ENCODE peak calls at places on chromosomes 6 and 20, in six cellular contexts. One of them, this sample, is unnamed. For H3K4me1 and H3K36me3, the result is how much of the 10 kb centered on the place peaks cover.

GRCh38 chr20:34403908-34404307 is 40.8 kb downstream of the ITCH start:
- DNase-seq in Peyer's patch: no peak
- DNase-seq in GM23338: no peak
- DNase-seq in mammary epithelial cell: no peak
- DNase-seq in psoas muscle: no peak
- DNase-seq in heart left ventricle: no peak
- DNase-seq in this sample: no peak

GRCh38 chr6:165678429-165678828 is 15.4 kb upstream of the PDE10A start:
- DNase-seq in GM23338: no peak
- DNase-seq in Peyer's patch: no peak
- DNase-seq in heart left ventricle: no peak
- DNase-seq in psoas muscle: no peak
- DNase-seq in mammary epithelial cell: no peak
- DNase-seq in this sample: no peak

GRCh38 chr20:7937328-7937727 is 2.9 kb downstream of the HAO1 start:
- DNase-seq in heart left ventricle: no peak
- DNase-seq in psoas muscle: no peak
- DNase-seq in mammary epithelial cell: no peak
- DNase-seq in GM23338: no peak
- DNase-seq in Peyer's patch: no peak
- DNase-seq in this sample: no peak

GRCh38 chr6:134060491-134061106 is 8.2 kb upstream of the SLC2A12 start:
- DNase-seq in mammary epithelial cell: no peak
- DNase-seq in heart left ventricle: no peak
- DNase-seq in psoas muscle: no peak
- DNase-seq in Peyer's patch: no peak
- DNase-seq in GM23338: peak
- DNase-seq in this sample: no peak

GRCh38 chr6:145887969-145888368 is 73.4 kb upstream of the FBXO30 start:
- DNase-seq in psoas muscle: no peak
- DNase-seq in GM23338: peak
- DNase-seq in mammary epithelial cell: no peak
- DNase-seq in Peyer's patch: no peak
- DNase-seq in heart left ventricle: no peak
- DNase-seq in this sample: peak

GRCh38 chr20:38343107-38343797 is 3.0 kb upstream of the LBP start:
- DNase-seq in heart left ventricle: no peak
- DNase-seq in Peyer's patch: peak
- DNase-seq in GM23338: no peak
- DNase-seq in psoas muscle: peak
- DNase-seq in mammary epithelial cell: no peak
- DNase-seq in this sample: no peak

GRCh38 chr20:709864-710761 is 34.5 kb upstream of the SCRT2 start:
- DNase-seq in Peyer's patch: no peak
- DNase-seq in heart left ventricle: no peak
- DNase-seq in mammary epithelial cell: no peak
- DNase-seq in GM23338: peak
- DNase-seq in psoas muscle: no peak
- DNase-seq in this sample: no peak

GRCh38 chr6:1346556-1347186 is 34.8 kb downstream of the FOXQ1 start:
- DNase-seq in GM23338: no peak
- DNase-seq in Peyer's patch: no peak
- DNase-seq in mammary epithelial cell: no peak
- DNase-seq in psoas muscle: no peak
- DNase-seq in heart left ventricle: no peak
- DNase-seq in this sample: no peak

GRCh38 chr20:32984196-32984595 is 20.0 kb downstream of the SUN5 start:
- DNase-seq in Peyer's patch: no peak
- DNase-seq in GM23338: peak
- DNase-seq in mammary epithelial cell: no peak
- DNase-seq in psoas muscle: no peak
- DNase-seq in heart left ventricle: no peak
- DNase-seq in this sample: no peak

GRCh38 chr6:75128881-75129570 is 76.8 kb downstream of the COL12A1 start:
- DNase-seq in heart left ventricle: no peak
- DNase-seq in GM23338: no peak
- DNase-seq in mammary epithelial cell: no peak
- DNase-seq in psoas muscle: no peak
- DNase-seq in Peyer's patch: no peak
- DNase-seq in this sample: no peak

GRCh38 chr20:62726716-62727583 is 18.3 kb downstream of the NTSR1 start:
- DNase-seq in heart left ventricle: no peak
- DNase-seq in psoas muscle: no peak
- DNase-seq in GM23338: no peak
- DNase-seq in Peyer's patch: no peak
- DNase-seq in mammary epithelial cell: no peak
- DNase-seq in this sample: no peak

GRCh38 chr20:35820715-35821114 is 48.9 kb downstream of the PHF20 start:
- DNase-seq in heart left ventricle: no peak
- DNase-seq in Peyer's patch: no peak
- DNase-seq in GM23338: no peak
- DNase-seq in mammary epithelial cell: no peak
- DNase-seq in psoas muscle: no peak
- DNase-seq in this sample: no peak

GRCh38 chr6:163671791-163672190 is 257.3 kb downstream of the QKI start:
- DNase-seq in GM23338: no peak
- DNase-seq in mammary epithelial cell: no peak
- DNase-seq in heart left ventricle: no peak
- DNase-seq in psoas muscle: no peak
- DNase-seq in Peyer's patch: no peak
- DNase-seq in this sample: no peak

GRCh38 chr6:98871821-98872220 is 37.4 kb downstream of the POU3F2 start:
- DNase-seq in heart left ventricle: no peak
- DNase-seq in GM23338: no peak
- DNase-seq in Peyer's patch: no peak
- DNase-seq in psoas muscle: no peak
- DNase-seq in mammary epithelial cell: no peak
- DNase-seq in this sample: no peak

GRCh38 chr20:37336369-37337207 is 9.4 kb upstream of the SRC start:
- DNase-seq in mammary epithelial cell: no peak
- DNase-seq in GM23338: peak
- DNase-seq in Peyer's patch: peak
- DNase-seq in heart left ventricle: peak
- DNase-seq in psoas muscle: peak
- DNase-seq in this sample: no peak

GRCh38 chr20:42219005-42219404 is 600.8 kb upstream of the CHD6 start:
- DNase-seq in heart left ventricle: no peak
- DNase-seq in Peyer's patch: no peak
- DNase-seq in mammary epithelial cell: no peak
- DNase-seq in psoas muscle: no peak
- DNase-seq in GM23338: no peak
- DNase-seq in this sample: no peak

GRCh38 chr6:153131037-153131981 is at the start of gene RGS17:
- DNase-seq in heart left ventricle: peak
- DNase-seq in Peyer's patch: no peak
- DNase-seq in mammary epithelial cell: peak
- DNase-seq in GM23338: peak
- DNase-seq in psoas muscle: peak
- DNase-seq in this sample: peak

GRCh38 chr20:51931321-51931720 is 129.0 kb upstream of the SALL4 start:
- DNase-seq in GM23338: no peak
- DNase-seq in Peyer's patch: no peak
- DNase-seq in mammary epithelial cell: no peak
- DNase-seq in heart left ventricle: no peak
- DNase-seq in psoas muscle: no peak
- DNase-seq in this sample: no peak

GRCh38 chr6:11921017-11921438 is 91.1 kb upstream of the HIVEP1 start:
- DNase-seq in Peyer's patch: peak
- DNase-seq in mammary epithelial cell: peak
- DNase-seq in heart left ventricle: peak
- DNase-seq in psoas muscle: peak
- DNase-seq in GM23338: no peak
- DNase-seq in this sample: no peak

GRCh38 chr6:92767101-92767500 is 652.3 kb downstream of the EPHA7 start:
- DNase-seq in mammary epithelial cell: no peak
- DNase-seq in heart left ventricle: no peak
- DNase-seq in Peyer's patch: no peak
- DNase-seq in GM23338: no peak
- DNase-seq in psoas muscle: no peak
- DNase-seq in this sample: no peak

GRCh38 chr6:134734312-134734869 is 215.5 kb downstream of the ALDH8A1 start:
- DNase-seq in mammary epithelial cell: no peak
- DNase-seq in psoas muscle: no peak
- DNase-seq in GM23338: no peak
- DNase-seq in Peyer's patch: no peak
- DNase-seq in heart left ventricle: no peak
- DNase-seq in this sample: no peak

GRCh38 chr6:39430968-39431523 is 108.5 kb upstream of the KCNK16 start:
- DNase-seq in GM23338: peak
- DNase-seq in mammary epithelial cell: no peak
- DNase-seq in psoas muscle: peak
- DNase-seq in heart left ventricle: peak
- DNase-seq in Peyer's patch: peak
- DNase-seq in this sample: no peak

GRCh38 chr6:54730767-54731665 is 115.6 kb upstream of the FAM83B start:
- DNase-seq in GM23338: no peak
- DNase-seq in Peyer's patch: peak
- DNase-seq in heart left ventricle: no peak
- DNase-seq in mammary epithelial cell: peak
- DNase-seq in psoas muscle: no peak
- DNase-seq in this sample: no peak

GRCh38 chr20:62935968-62936585 is 1.9 kb upstream of the GID8 start:
- DNase-seq in GM23338: no peak
- DNase-seq in heart left ventricle: no peak
- DNase-seq in mammary epithelial cell: no peak
- DNase-seq in psoas muscle: no peak
- DNase-seq in Peyer's patch: peak
- DNase-seq in this sample: no peak

GRCh38 chr6:13500264-13500663 is 12.9 kb upstream of the GFOD1 start:
- DNase-seq in psoas muscle: no peak
- DNase-seq in GM23338: no peak
- DNase-seq in Peyer's patch: peak
- DNase-seq in heart left ventricle: no peak
- DNase-seq in mammary epithelial cell: peak
- DNase-seq in this sample: no peak

GRCh38 chr6:44976677-44977405 is 351.3 kb upstream of the RUNX2 start:
- DNase-seq in Peyer's patch: no peak
- DNase-seq in heart left ventricle: no peak
- DNase-seq in psoas muscle: no peak
- DNase-seq in GM23338: no peak
- DNase-seq in mammary epithelial cell: peak
- DNase-seq in this sample: peak

GRCh38 chr20:44580581-44581268 is 1.7 kb upstream of the PKIG start:
- DNase-seq in mammary epithelial cell: no peak
- DNase-seq in psoas muscle: peak
- DNase-seq in GM23338: no peak
- DNase-seq in heart left ventricle: no peak
- DNase-seq in Peyer's patch: no peak
- DNase-seq in this sample: no peak

GRCh38 chr20:44584103-44584690 is 1.8 kb downstream of the PKIG start:
- DNase-seq in psoas muscle: no peak
- DNase-seq in Peyer's patch: no peak
- DNase-seq in heart left ventricle: no peak
- DNase-seq in GM23338: no peak
- DNase-seq in mammary epithelial cell: no peak
- DNase-seq in this sample: no peak

GRCh38 chr20:44583179-44583578 is 800 bp downstream of the PKIG start:
- DNase-seq in psoas muscle: no peak
- DNase-seq in GM23338: no peak
- DNase-seq in heart left ventricle: no peak
- DNase-seq in Peyer's patch: no peak
- DNase-seq in mammary epithelial cell: no peak
- DNase-seq in this sample: no peak

GRCh38 chr20:44581515-44581914 is 864 bp upstream of the PKIG start:
- DNase-seq in psoas muscle: no peak
- DNase-seq in mammary epithelial cell: no peak
- DNase-seq in Peyer's patch: no peak
- DNase-seq in GM23338: no peak
- DNase-seq in heart left ventricle: no peak
- DNase-seq in this sample: no peak

GRCh38 chr20:44582321-44583025 is at the start of gene PKIG:
- DNase-seq in Peyer's patch: no peak
- DNase-seq in mammary epithelial cell: peak
- DNase-seq in heart left ventricle: no peak
- DNase-seq in psoas muscle: peak
- DNase-seq in GM23338: no peak
- DNase-seq in this sample: no peak
- H3K4me3 ChIP-seq in Peyer's patch: peak
- H3K4me3 ChIP-seq in mammary epithelial cell: no peak
- H3K4me3 ChIP-seq in heart left ventricle: peak
- H3K4me3 ChIP-seq in psoas muscle: peak
- H3K4me3 ChIP-seq in GM23338: no peak
- H3K4me3 ChIP-seq in this sample: no peak

GRCh38 chr20:53826597-53827291 is 233.1 kb upstream of the ZNF217 start:
- DNase-seq in mammary epithelial cell: no peak
- DNase-seq in psoas muscle: no peak
- DNase-seq in Peyer's patch: peak
- DNase-seq in heart left ventricle: no peak
- DNase-seq in GM23338: no peak
- DNase-seq in this sample: no peak
- H3K4me1 ChIP-seq in mammary epithelial cell: under half
- H3K4me1 ChIP-seq in psoas muscle: under half
- H3K4me1 ChIP-seq in Peyer's patch: under half
- H3K4me1 ChIP-seq in heart left ventricle: under half
- H3K4me1 ChIP-seq in GM23338: under half
- H3K4me1 ChIP-seq in this sample: under half

GRCh38 chr6:3276174-3277167 is 17.7 kb downstream of the PSMG4 start:
- DNase-seq in GM23338: no peak
- DNase-seq in Peyer's patch: no peak
- DNase-seq in mammary epithelial cell: no peak
- DNase-seq in heart left ventricle: no peak
- DNase-seq in psoas muscle: no peak
- DNase-seq in this sample: no peak

GRCh38 chr6:3272911-3273547 is 14.3 kb downstream of the PSMG4 start:
- DNase-seq in psoas muscle: no peak
- DNase-seq in mammary epithelial cell: no peak
- DNase-seq in GM23338: no peak
- DNase-seq in Peyer's patch: no peak
- DNase-seq in heart left ventricle: no peak
- DNase-seq in this sample: no peak

GRCh38 chr6:3271756-3272155 is 13.0 kb downstream of the PSMG4 start:
- DNase-seq in Peyer's patch: no peak
- DNase-seq in heart left ventricle: no peak
- DNase-seq in mammary epithelial cell: no peak
- DNase-seq in psoas muscle: no peak
- DNase-seq in GM23338: no peak
- DNase-seq in this sample: no peak

GRCh38 chr6:3277251-3277650 is 18.5 kb downstream of the PSMG4 start:
- DNase-seq in Peyer's patch: no peak
- DNase-seq in heart left ventricle: no peak
- DNase-seq in psoas muscle: no peak
- DNase-seq in GM23338: no peak
- DNase-seq in mammary epithelial cell: no peak
- DNase-seq in this sample: no peak

GRCh38 chr6:3273707-3274521 is 15.2 kb downstream of the PSMG4 start:
- DNase-seq in Peyer's patch: no peak
- DNase-seq in GM23338: no peak
- DNase-seq in heart left ventricle: no peak
- DNase-seq in psoas muscle: no peak
- DNase-seq in mammary epithelial cell: no peak
- DNase-seq in this sample: no peak
- H3K36me3 ChIP-seq in Peyer's patch: under half
- H3K36me3 ChIP-seq in GM23338: under half
- H3K36me3 ChIP-seq in heart left ventricle: under half
- H3K36me3 ChIP-seq in psoas muscle: under half
- H3K36me3 ChIP-seq in mammary epithelial cell: under half
- H3K36me3 ChIP-seq in this sample: under half

GRCh38 chr6:3323696-3324261 is 65.0 kb downstream of the PSMG4 start:
- DNase-seq in heart left ventricle: no peak
- DNase-seq in psoas muscle: no peak
- DNase-seq in Peyer's patch: no peak
- DNase-seq in GM23338: no peak
- DNase-seq in mammary epithelial cell: no peak
- DNase-seq in this sample: no peak
- H3K4me3 ChIP-seq in heart left ventricle: no peak
- H3K4me3 ChIP-seq in psoas muscle: no peak
- H3K4me3 ChIP-seq in Peyer's patch: no peak
- H3K4me3 ChIP-seq in GM23338: no peak
- H3K4me3 ChIP-seq in mammary epithelial cell: no peak
- H3K4me3 ChIP-seq in this sample: no peak

GRCh38 chr6:32081168-32081624 is 27.9 kb downstream of the TNXB start:
- DNase-seq in mammary epithelial cell: peak
- DNase-seq in psoas muscle: peak
- DNase-seq in GM23338: no peak
- DNase-seq in Peyer's patch: peak
- DNase-seq in heart left ventricle: peak
- DNase-seq in this sample: no peak
- H3K4me1 ChIP-seq in mammary epithelial cell: under half
- H3K4me1 ChIP-seq in psoas muscle: under half
- H3K4me1 ChIP-seq in GM23338: under half
- H3K4me1 ChIP-seq in Peyer's patch: under half
- H3K4me1 ChIP-seq in heart left ventricle: under half
- H3K4me1 ChIP-seq in this sample: under half

This sample was measured in CD4-positive, CD25-positive, alpha-beta regulatory T cell.